ENCODE peak calls at places on chromosomes 5 and 9, in six cellular contexts. T, W, D, R, U and Y are unnamed samples.

GRCh38 chr5:89457411-89458329 is 574.7 kb upstream of the MEF2C start:
- DNase-seq in T (peak; percentile 66), W (no peak), D (no peak), R (peak; percentile 85), U (no peak), Y (no peak)

GRCh38 chr9:90307177-90307833 is 335.3 kb downstream of the DIRAS2 start:
- DNase-seq in T (no peak), W (no peak), D (no peak), R (no peak), U (no peak), Y (no peak)

GRCh38 chr9:16092142-16092541 is 539.3 kb downstream of the CCDC171 start:
- DNase-seq in T (no peak), W (no peak), D (no peak), R (no peak), U (no peak), Y (no peak)

GRCh38 chr5:178499352-178499751 is 90.8 kb downstream of the COL23A1 start:
- DNase-seq in T (no peak), W (no peak), D (no peak), R (no peak), U (no peak), Y (no peak)

GRCh38 chr5:133523921-133524320 is 88.4 kb downstream of the FSTL4 start:
- DNase-seq in T (no peak), W (no peak), D (no peak), R (no peak), U (no peak), Y (no peak)

GRCh38 chr5:98963019-98963418 is 34.2 kb upstream of the CHD1 start:
- DNase-seq in T (no peak), W (no peak), D (no peak), R (no peak), U (no peak), Y (no peak)

GRCh38 chr5:130102375-130102774 is 198.1 kb downstream of the CHSY3 start:
- DNase-seq in T (no peak), W (no peak), D (no peak), R (no peak), U (no peak), Y (no peak)

GRCh38 chr5:1104327-1105006 is 7.4 kb downstream of the SLC12A7 start:
- DNase-seq in T (no peak), W (peak; percentile 77), D (peak; percentile 70), R (no peak), U (peak; percentile 45), Y (no peak)

GRCh38 chr9:134800791-134801339 is 79.7 kb upstream of the FCN2 start:
- DNase-seq in T (peak; percentile 72), W (no peak), D (no peak), R (no peak), U (no peak), Y (no peak)

GRCh38 chr5:3602713-3603502 is 7.3 kb downstream of the IRX1 start:
- DNase-seq in T (peak; percentile 44), W (no peak), D (no peak), R (peak; percentile 70), U (no peak), Y (no peak)

GRCh38 chr5:177600458-177601018 is 606 bp downstream of the B4GALT7 start:
- DNase-seq in T (no peak), W (peak; percentile 50), D (no peak), R (peak; percentile 44), U (no peak), Y (no peak)

GRCh38 chr5:41796061-41796460 is 74.2 kb downstream of the OXCT1 start:
- DNase-seq in T (no peak), W (no peak), D (no peak), R (no peak), U (no peak), Y (no peak)

GRCh38 chr9:74431467-74431866 is 65.7 kb upstream of the RORB start:
- DNase-seq in T (no peak), W (no peak), D (no peak), R (no peak), U (no peak), Y (no peak)